ENCODE peak calls at places on chromosome 11, in eight cellular contexts. One of them, this sample, is unnamed.

GRCh38 chr11:24478718-24479117 is 18.1 kb upstream of the LUZP2 start:
- DNase-seq in PC-3: no peak
- DNase-seq in uterus: no peak
- DNase-seq in MM.1S: no peak
- DNase-seq in tibial artery: no peak
- DNase-seq in sigmoid colon: no peak
- DNase-seq in heart right ventricle: no peak
- DNase-seq in effector memory CD4-positive, alpha-beta T cell: no peak
- DNase-seq in this sample: no peak

GRCh38 chr11:128717581-128717980 is 23.7 kb downstream of the FLI1 start:
- DNase-seq in tibial artery: no peak
- DNase-seq in uterus: no peak
- DNase-seq in heart right ventricle: no peak
- DNase-seq in MM.1S: no peak
- DNase-seq in sigmoid colon: no peak
- DNase-seq in effector memory CD4-positive, alpha-beta T cell: no peak
- DNase-seq in PC-3: no peak
- DNase-seq in this sample: no peak

GRCh38 chr11:59705281-59705680 is 8.4 kb downstream of the OR10V1 start:
- DNase-seq in uterus: no peak
- DNase-seq in PC-3: no peak
- DNase-seq in effector memory CD4-positive, alpha-beta T cell: no peak
- DNase-seq in tibial artery: no peak
- DNase-seq in heart right ventricle: no peak
- DNase-seq in sigmoid colon: no peak
- DNase-seq in MM.1S: no peak
- DNase-seq in this sample: no peak

GRCh38 chr11:46512261-46512881 is 81.5 kb downstream of the AMBRA1 start:
- DNase-seq in effector memory CD4-positive, alpha-beta T cell: no peak
- DNase-seq in sigmoid colon: no peak
- DNase-seq in uterus: no peak
- DNase-seq in heart right ventricle: no peak
- DNase-seq in MM.1S: peak; percentile 1
- DNase-seq in PC-3: no peak
- DNase-seq in tibial artery: no peak
- DNase-seq in this sample: no peak

GRCh38 chr11:65027213-65028067 is at the start of gene SNX15:
- DNase-seq in PC-3: peak; percentile 99
- DNase-seq in effector memory CD4-positive, alpha-beta T cell: peak; percentile 88
- DNase-seq in sigmoid colon: peak; percentile 97
- DNase-seq in tibial artery: peak; percentile 95
- DNase-seq in MM.1S: peak; percentile 97
- DNase-seq in uterus: peak; percentile 95
- DNase-seq in heart right ventricle: peak; percentile 93
- DNase-seq in this sample: peak; percentile 96

GRCh38 chr11:86069408-86070086 is 663 bp upstream of the PICALM start:
- DNase-seq in effector memory CD4-positive, alpha-beta T cell: no peak
- DNase-seq in uterus: peak; percentile 49
- DNase-seq in PC-3: peak; percentile 75
- DNase-seq in sigmoid colon: peak; percentile 67
- DNase-seq in tibial artery: no peak
- DNase-seq in heart right ventricle: no peak
- DNase-seq in MM.1S: no peak
- DNase-seq in this sample: peak; percentile 76

GRCh38 chr11:125902315-125902926 is 585 bp downstream of the PUS3 start:
- DNase-seq in sigmoid colon: no peak
- DNase-seq in effector memory CD4-positive, alpha-beta T cell: no peak
- DNase-seq in PC-3: peak; percentile 19
- DNase-seq in tibial artery: no peak
- DNase-seq in heart right ventricle: no peak
- DNase-seq in uterus: no peak
- DNase-seq in MM.1S: no peak
- DNase-seq in this sample: no peak

GRCh38 chr11:120827820-120828219 is 196.1 kb upstream of the TBCEL start:
- DNase-seq in sigmoid colon: no peak
- DNase-seq in MM.1S: no peak
- DNase-seq in heart right ventricle: no peak
- DNase-seq in tibial artery: no peak
- DNase-seq in PC-3: no peak
- DNase-seq in effector memory CD4-positive, alpha-beta T cell: no peak
- DNase-seq in uterus: no peak
- DNase-seq in this sample: peak; percentile 19

GRCh38 chr11:17019231-17019630 is 5.0 kb upstream of the PLEKHA7 start:
- DNase-seq in sigmoid colon: no peak
- DNase-seq in uterus: no peak
- DNase-seq in MM.1S: no peak
- DNase-seq in tibial artery: no peak
- DNase-seq in PC-3: no peak
- DNase-seq in effector memory CD4-positive, alpha-beta T cell: no peak
- DNase-seq in heart right ventricle: no peak
- DNase-seq in this sample: no peak

GRCh38 chr11:88169881-88170280 is 5.4 kb downstream of the RAB38 start:
- DNase-seq in sigmoid colon: no peak
- DNase-seq in tibial artery: no peak
- DNase-seq in uterus: no peak
- DNase-seq in PC-3: no peak
- DNase-seq in MM.1S: no peak
- DNase-seq in effector memory CD4-positive, alpha-beta T cell: no peak
- DNase-seq in heart right ventricle: no peak
- DNase-seq in this sample: no peak

GRCh38 chr11:128481135-128481534 is 106.2 kb downstream of the ETS1 start:
- DNase-seq in uterus: no peak
- DNase-seq in effector memory CD4-positive, alpha-beta T cell: no peak
- DNase-seq in MM.1S: no peak
- DNase-seq in tibial artery: no peak
- DNase-seq in heart right ventricle: no peak
- DNase-seq in PC-3: no peak
- DNase-seq in sigmoid colon: no peak
- DNase-seq in this sample: no peak

DNA sequence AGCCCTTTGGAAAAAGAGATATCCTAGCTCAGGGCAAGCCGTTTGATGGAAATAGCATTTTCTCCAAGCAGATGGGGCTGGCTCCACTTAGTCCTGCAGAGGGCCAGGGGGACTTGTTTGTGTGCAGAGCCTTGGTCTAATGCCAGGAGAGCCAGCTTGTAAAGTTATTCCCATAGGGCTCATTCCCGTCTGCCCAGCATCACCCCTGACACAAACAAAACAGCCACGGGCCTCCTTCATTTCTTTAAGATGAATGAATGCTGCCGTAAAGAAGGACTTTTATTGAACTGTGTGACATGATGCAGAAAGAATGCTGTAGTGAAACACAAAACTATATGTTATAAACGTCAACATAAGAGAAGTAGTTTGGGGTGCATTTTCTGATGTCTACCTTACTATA is 53.0 kb downstream of the NCAM1 start:
- DNase-seq in uterus: peak; percentile 31
- DNase-seq in effector memory CD4-positive, alpha-beta T cell: no peak
- DNase-seq in MM.1S: no peak
- DNase-seq in tibial artery: no peak
- DNase-seq in heart right ventricle: no peak
- DNase-seq in sigmoid colon: peak; percentile 83
- DNase-seq in PC-3: no peak
- DNase-seq in this sample: no peak
- H3K27ac ChIP-seq in uterus: no peak overlapping the region
- H3K27ac ChIP-seq in effector memory CD4-positive, alpha-beta T cell: no peak overlapping the region
- H3K27ac ChIP-seq in MM.1S: no peak overlapping the region
- H3K27ac ChIP-seq in tibial artery: no peak overlapping the region
- H3K27ac ChIP-seq in heart right ventricle: no peak overlapping the region
- H3K27ac ChIP-seq in sigmoid colon: no peak overlapping the region
- H3K27ac ChIP-seq in PC-3: no peak overlapping the region
- H3K27ac ChIP-seq in this sample: no peak overlapping the region

DNA sequence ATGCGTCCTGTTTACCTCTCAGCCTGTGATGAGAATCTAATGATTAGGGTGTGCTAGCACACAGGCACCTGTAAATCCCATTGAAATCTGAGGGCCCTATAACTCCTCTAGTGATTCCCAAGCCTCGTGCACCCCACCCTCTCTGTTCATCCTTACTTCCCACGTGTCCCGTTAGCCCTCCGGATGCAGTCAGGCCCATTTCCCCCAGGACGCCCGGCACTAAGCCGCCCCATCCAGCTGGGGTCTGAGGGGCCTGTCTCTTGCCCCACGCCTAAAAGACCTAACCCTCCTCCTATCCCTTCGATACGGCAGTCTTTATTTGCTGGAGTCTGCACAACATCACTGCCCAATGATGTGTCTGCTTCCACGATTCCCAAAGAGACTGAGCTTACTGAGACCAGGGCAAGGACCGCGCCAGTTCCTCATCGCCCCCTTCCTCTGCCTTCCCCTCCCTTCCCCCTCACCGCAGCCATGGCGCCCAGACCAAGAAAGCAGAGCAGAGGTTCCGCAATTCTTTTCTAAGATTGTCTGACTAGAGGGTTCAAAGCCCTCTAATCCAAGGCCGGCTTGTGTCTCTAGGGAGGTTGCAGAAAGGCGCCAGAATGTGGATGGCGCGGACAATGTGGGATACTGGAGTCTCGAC is 1.0 kb upstream of the FADS2 start:
- DNase-seq in PC-3: no peak
- DNase-seq in MM.1S: no peak
- DNase-seq in sigmoid colon: no peak
- DNase-seq in uterus: peak; percentile 27
- DNase-seq in effector memory CD4-positive, alpha-beta T cell: no peak
- DNase-seq in heart right ventricle: no peak
- DNase-seq in tibial artery: no peak
- DNase-seq in this sample: no peak
- H3K27ac ChIP-seq in PC-3: peak overlapping the region; percentile 80
- H3K27ac ChIP-seq in MM.1S: no peak overlapping the region
- H3K27ac ChIP-seq in sigmoid colon: peak overlapping the region; percentile 80
- H3K27ac ChIP-seq in uterus: peak overlapping the region; percentile 87
- H3K27ac ChIP-seq in effector memory CD4-positive, alpha-beta T cell: no peak overlapping the region
- H3K27ac ChIP-seq in heart right ventricle: peak overlapping the region; percentile 87
- H3K27ac ChIP-seq in tibial artery: peak overlapping the region; percentile 83
- H3K27ac ChIP-seq in this sample: peak overlapping the region; percentile 91

GRCh38 chr11:123544631-123545375 is 109.6 kb downstream of the SCN3B start:
- DNase-seq in uterus: no peak
- DNase-seq in tibial artery: no peak
- DNase-seq in MM.1S: no peak
- DNase-seq in effector memory CD4-positive, alpha-beta T cell: no peak
- DNase-seq in heart right ventricle: no peak
- DNase-seq in sigmoid colon: no peak
- DNase-seq in PC-3: no peak
- DNase-seq in this sample: no peak
- H3K27ac ChIP-seq in uterus: no peak overlapping the region
- H3K27ac ChIP-seq in tibial artery: no peak overlapping the region
- H3K27ac ChIP-seq in MM.1S: no peak overlapping the region
- H3K27ac ChIP-seq in effector memory CD4-positive, alpha-beta T cell: no peak overlapping the region
- H3K27ac ChIP-seq in heart right ventricle: peak overlapping the region; percentile 53
- H3K27ac ChIP-seq in sigmoid colon: no peak overlapping the region
- H3K27ac ChIP-seq in PC-3: peak overlapping the region; percentile 59
- H3K27ac ChIP-seq in this sample: peak overlapping the region; percentile 43

GRCh38 chr11:22802861-22803260 is 26.7 kb downstream of the SVIP start:
- DNase-seq in MM.1S: no peak
- DNase-seq in PC-3: no peak
- DNase-seq in sigmoid colon: no peak
- DNase-seq in effector memory CD4-positive, alpha-beta T cell: no peak
- DNase-seq in heart right ventricle: no peak
- DNase-seq in uterus: no peak
- DNase-seq in tibial artery: no peak
- DNase-seq in this sample: no peak

GRCh38 chr11:22809893-22810292 is 19.7 kb downstream of the SVIP start:
- DNase-seq in PC-3: no peak
- DNase-seq in uterus: no peak
- DNase-seq in sigmoid colon: no peak
- DNase-seq in effector memory CD4-positive, alpha-beta T cell: no peak
- DNase-seq in tibial artery: no peak
- DNase-seq in heart right ventricle: no peak
- DNase-seq in MM.1S: no peak
- DNase-seq in this sample: no peak

GRCh38 chr11:22807855-22808558 is 21.6 kb downstream of the SVIP start:
- DNase-seq in sigmoid colon: no peak
- DNase-seq in PC-3: peak; percentile 54
- DNase-seq in tibial artery: no peak
- DNase-seq in effector memory CD4-positive, alpha-beta T cell: no peak
- DNase-seq in uterus: no peak
- DNase-seq in MM.1S: peak; percentile 37
- DNase-seq in heart right ventricle: no peak
- DNase-seq in this sample: no peak

GRCh38 chr11:22807391-22807790 is 22.2 kb downstream of the SVIP start:
- DNase-seq in tibial artery: no peak
- DNase-seq in MM.1S: no peak
- DNase-seq in sigmoid colon: no peak
- DNase-seq in uterus: no peak
- DNase-seq in PC-3: no peak
- DNase-seq in heart right ventricle: no peak
- DNase-seq in effector memory CD4-positive, alpha-beta T cell: no peak
- DNase-seq in this sample: no peak

DNA sequence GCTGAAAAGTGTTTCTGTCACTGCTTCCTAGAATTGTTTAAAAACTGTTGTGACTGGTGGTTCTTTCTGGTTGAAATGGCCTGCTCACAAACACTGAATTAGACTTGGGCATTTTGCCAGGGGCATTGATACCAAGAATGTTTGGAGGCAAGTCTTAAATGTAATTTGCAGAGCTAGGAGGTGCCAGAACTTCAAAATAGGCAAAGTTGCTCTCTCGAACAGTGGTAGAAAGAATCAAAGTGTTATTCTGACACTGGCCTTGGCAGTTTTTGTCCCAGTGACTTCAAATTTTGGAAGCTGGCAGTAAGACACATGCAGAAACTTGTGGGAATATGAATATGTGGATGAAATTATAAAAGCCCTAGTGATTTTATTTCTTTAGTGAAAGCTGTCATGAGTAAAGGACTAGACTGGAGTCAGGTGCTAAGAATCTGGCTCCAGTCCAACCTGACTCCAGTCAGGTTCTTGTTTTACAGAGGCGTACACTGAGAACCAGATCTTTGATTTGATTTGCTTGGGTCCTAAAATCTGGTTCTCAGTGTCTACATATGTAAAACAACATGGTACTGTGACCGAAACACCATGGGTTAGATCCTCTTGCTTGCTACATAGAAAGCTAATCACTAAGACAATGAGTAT is 20.9 kb downstream of the SVIP start:
- DNase-seq in heart right ventricle: no peak
- DNase-seq in MM.1S: peak; percentile 22
- DNase-seq in sigmoid colon: no peak
- DNase-seq in effector memory CD4-positive, alpha-beta T cell: no peak
- DNase-seq in tibial artery: no peak
- DNase-seq in uterus: no peak
- DNase-seq in PC-3: no peak
- DNase-seq in this sample: no peak
- H3K27ac ChIP-seq in heart right ventricle: peak overlapping the region; percentile 10
- H3K27ac ChIP-seq in MM.1S: peak overlapping the region; percentile 62
- H3K27ac ChIP-seq in sigmoid colon: peak overlapping the region; percentile 42
- H3K27ac ChIP-seq in effector memory CD4-positive, alpha-beta T cell: no peak overlapping the region
- H3K27ac ChIP-seq in tibial artery: no peak overlapping the region
- H3K27ac ChIP-seq in uterus: no peak overlapping the region
- H3K27ac ChIP-seq in PC-3: no peak overlapping the region
- H3K27ac ChIP-seq in this sample: no peak overlapping the region

GRCh38 chr11:75525433-75526191 is at the start of gene GDPD5:
- DNase-seq in PC-3: peak; percentile 95
- DNase-seq in sigmoid colon: peak; percentile 93
- DNase-seq in uterus: peak; percentile 82
- DNase-seq in effector memory CD4-positive, alpha-beta T cell: peak; percentile 85
- DNase-seq in tibial artery: peak; percentile 85
- DNase-seq in heart right ventricle: peak; percentile 83
- DNase-seq in MM.1S: peak; percentile 72
- DNase-seq in this sample: peak; percentile 52
- H3K27ac ChIP-seq in PC-3: no peak within 1 kb of the TSS
- H3K27ac ChIP-seq in sigmoid colon: no peak within 1 kb of the TSS
- H3K27ac ChIP-seq in uterus: peak within 1 kb of the TSS; percentile 47
- H3K27ac ChIP-seq in effector memory CD4-positive, alpha-beta T cell: peak within 1 kb of the TSS; percentile 50
- H3K27ac ChIP-seq in tibial artery: peak within 1 kb of the TSS; percentile 39
- H3K27ac ChIP-seq in heart right ventricle: no peak within 1 kb of the TSS
- H3K27ac ChIP-seq in MM.1S: no peak within 1 kb of the TSS
- H3K27ac ChIP-seq in this sample: no peak within 1 kb of the TSS

This sample was measured in substantia nigra.